ENCODE peak calls at places on chromosomes 11 and 22, in six cellular contexts. J is Peyer's patch, X is psoas muscle, G is nephron progenitor cell, H is HFFc6, K is neural progenitor cell. N is an unnamed sample.

GRCh38 chr11:31620434-31620833 is 110.9 kb downstream of the ELP4 start:
- DNase-seq in X (no peak), K (no peak), J (no peak), G (no peak), H (no peak), N (no peak)

GRCh38 chr11:65569164-65569972 is 909 bp upstream of the ZNRD2 start:
- DNase-seq in X (no peak), J (no peak), K (no peak), H (no peak), G (no peak), N (no peak)

GRCh38 chr11:65355013-65355775 is 643 bp downstream of the TIGD3 start:
- DNase-seq in H (no peak), G (peak), X (peak), J (peak), K (peak), N (peak)

GRCh38 chr11:115759622-115760527 is 255.7 kb upstream of the CADM1 start:
- DNase-seq in H (no peak), J (no peak), X (peak), K (peak), G (peak), N (no peak)

GRCh38 chr11:88169481-88169880 is 5.8 kb downstream of the RAB38 start:
- DNase-seq in K (no peak), G (no peak), J (no peak), X (no peak), H (no peak), N (no peak)

GRCh38 chr22:36922097-36922608 is 8.7 kb downstream of the CSF2RB start:
- DNase-seq in K (peak), J (no peak), H (no peak), X (no peak), G (peak), N (no peak)

GRCh38 chr11:102010776-102011500 is 36.3 kb upstream of the CFAP300 start:
- DNase-seq in H (peak), J (peak), K (peak), G (peak), X (peak), N (no peak)

GRCh38 chr11:89612111-89612510 is 98.0 kb upstream of the TRIM77 start:
- DNase-seq in H (no peak), J (no peak), K (no peak), G (no peak), X (no peak), N (no peak)

GRCh38 chr22:19478466-19479357 is at the start of gene UFD1:
- DNase-seq in G (peak), J (peak), K (peak), X (peak), H (peak), N (peak)

GRCh38 chr11:74877132-74877531 is 71.8 kb downstream of the XRRA1 start:
- DNase-seq in K (no peak), G (no peak), X (no peak), H (peak), J (no peak), N (no peak)

GRCh38 chr11:17578958-17579357 is 31.9 kb downstream of the OTOG start:
- DNase-seq in J (no peak), X (no peak), H (no peak), G (no peak), K (no peak), N (no peak)

GRCh38 chr11:68214173-68215086 is 1.3 kb upstream of the KMT5B start:
- DNase-seq in J (peak), X (peak), H (no peak), G (peak), K (peak), N (no peak)

GRCh38 chr11:69930081-69931059 is 111.2 kb upstream of the FGF3 start:
- DNase-seq in K (no peak), G (no peak), X (peak), J (peak), H (no peak), N (no peak)

GRCh38 chr22:27672721-27673387 is 128.7 kb downstream of the MN1 start:
- DNase-seq in X (no peak), G (no peak), K (no peak), H (no peak), J (no peak), N (no peak)

GRCh38 chr11:46380340-46381045 is 976 bp upstream of the MDK start:
- DNase-seq in K (peak), J (peak), H (no peak), X (peak), G (peak), N (no peak)

GRCh38 chr11:96037267-96037990 is 113.5 kb upstream of the MTMR2 start:
- DNase-seq in K (no peak), X (no peak), G (peak), H (peak), J (no peak), N (no peak)
- TF ChIP-seq CTCF in K (no peak), X (no peak), G (no peak), H (no peak), J (no peak), N (no peak)

GRCh38 chr11:61769946-61770683 is 17.7 kb downstream of the MYRF start:
- DNase-seq in H (no peak), J (no peak), K (no peak), X (no peak), G (no peak), N (no peak)

GRCh38 chr11:61771195-61771894 is 18.9 kb downstream of the MYRF start:
- DNase-seq in J (no peak), X (no peak), G (no peak), K (no peak), H (no peak), N (no peak)

GRCh38 chr11:61771995-61772455 is 19.6 kb downstream of the MYRF start:
- DNase-seq in X (no peak), K (peak), G (peak), H (no peak), J (no peak), N (no peak)

GRCh38 chr11:61768376-61769076 is 16.1 kb downstream of the MYRF start:
- DNase-seq in J (no peak), K (no peak), G (no peak), X (no peak), H (no peak), N (no peak)

GRCh38 chr11:61769169-61769920 is 16.9 kb downstream of the MYRF start:
- DNase-seq in X (no peak), H (no peak), K (peak), G (peak), J (no peak), N (no peak)
- TF ChIP-seq CTCF in X (no peak), H (peak), K (peak), G (peak), J (no peak), N (no peak)

GRCh38 chr22:46825145-46825544 is 62.7 kb downstream of the TBC1D22A start:
- DNase-seq in J (no peak), H (no peak), K (no peak), G (no peak), X (no peak), N (no peak)

GRCh38 chr22:46827781-46828180 is 65.3 kb downstream of the TBC1D22A start:
- DNase-seq in J (no peak), X (no peak), G (no peak), K (no peak), H (no peak), N (no peak)

GRCh38 chr22:46828323-46829139 is 66.1 kb downstream of the TBC1D22A start:
- DNase-seq in X (no peak), K (no peak), G (no peak), H (no peak), J (no peak), N (no peak)

GRCh38 chr22:46826438-46826837 is 64.0 kb downstream of the TBC1D22A start:
- DNase-seq in K (no peak), H (no peak), J (no peak), G (no peak), X (no peak), N (no peak)

DNA sequence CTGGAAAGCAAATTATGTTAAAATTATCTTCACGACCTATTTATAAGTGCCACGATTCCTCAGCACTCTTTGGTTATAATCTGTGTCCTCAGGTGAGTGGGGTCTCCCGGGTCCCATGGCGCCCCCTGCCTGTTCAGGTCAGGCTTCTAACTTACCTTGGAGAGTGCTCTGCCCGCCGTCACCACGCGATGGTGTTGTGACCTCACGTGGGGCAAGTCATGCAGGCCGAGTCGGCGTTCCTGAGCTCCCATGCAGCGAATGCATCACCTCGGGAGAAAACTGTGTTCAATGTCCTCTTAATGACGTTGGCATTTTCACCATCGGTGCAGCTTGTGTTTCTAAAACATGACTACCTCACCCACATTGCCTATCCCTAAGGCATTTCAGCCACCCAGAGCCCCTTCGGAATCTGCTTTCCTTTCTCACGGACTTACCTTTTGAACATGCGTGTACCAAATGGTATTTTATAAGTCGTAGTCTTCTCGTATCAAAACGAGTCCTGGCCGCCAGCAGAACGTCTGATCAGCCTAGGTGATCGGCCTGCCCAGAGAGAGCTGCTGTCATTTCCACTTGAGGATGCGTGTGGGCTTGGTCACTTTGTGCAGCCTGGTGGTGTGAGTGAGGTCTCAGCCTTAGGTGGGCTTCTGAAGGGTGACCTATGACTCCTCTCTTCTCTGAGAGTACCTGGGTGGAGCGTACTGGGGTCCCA is 64.8 kb downstream of the TBC1D22A start:
- DNase-seq in X (no peak), K (peak), J (no peak), G (peak), H (no peak), N (no peak)
- TF ChIP-seq CTCF in X (no peak), K (peak), J (no peak), G (peak), H (peak), N (no peak)

DNA sequence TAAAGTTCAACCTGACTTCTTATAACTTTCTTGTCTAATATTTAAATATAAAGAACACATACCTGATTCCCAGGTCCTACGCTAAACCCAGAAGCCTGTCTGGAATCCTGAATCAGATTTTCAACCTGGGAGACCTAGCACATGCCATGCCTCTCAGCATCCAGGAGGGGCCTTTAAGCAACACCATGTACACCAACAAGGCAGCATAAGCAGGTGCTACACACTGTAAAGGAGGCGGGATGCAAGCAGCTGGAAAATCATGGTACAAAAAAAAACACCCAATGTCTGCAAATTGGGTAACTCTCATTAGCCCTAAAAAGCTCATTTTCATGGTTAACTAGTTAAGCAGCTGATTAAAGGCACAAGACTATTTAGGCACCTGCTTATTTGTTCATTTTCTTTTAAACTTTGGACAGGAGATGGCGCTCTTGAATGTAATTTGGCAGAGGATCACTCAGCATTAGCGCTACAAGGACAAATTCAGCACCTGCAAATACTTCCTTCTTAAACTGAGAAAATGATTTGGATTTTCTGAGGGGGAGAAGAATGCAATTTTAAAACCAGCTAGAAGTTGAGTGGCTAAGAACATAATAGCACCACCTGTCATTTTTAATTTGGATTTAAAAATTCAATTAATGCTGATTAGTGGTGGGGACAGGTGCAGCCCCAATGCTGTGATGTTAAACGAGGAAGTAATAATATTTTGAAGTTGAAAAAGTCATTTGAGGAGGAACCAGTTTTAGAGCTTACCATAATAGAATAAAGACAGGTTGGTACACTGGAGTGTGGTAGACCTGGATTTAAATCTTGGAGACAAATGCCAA is 104.0 kb downstream of the FAR1 start:
- DNase-seq in X (no peak), K (peak), G (peak), J (no peak), H (peak), N (no peak)
- TF ChIP-seq CTCF in X (peak), K (peak), G (peak), J (peak), H (peak), N (peak)

GRCh38 chr11:100922116-100922515 is 207.5 kb downstream of the PGR start:
- DNase-seq in H (no peak), J (no peak), K (no peak), X (no peak), G (no peak), N (no peak)

GRCh38 chr11:100925935-100926334 is 203.7 kb downstream of the PGR start:
- DNase-seq in G (no peak), J (no peak), H (peak), K (no peak), X (no peak), N (no peak)

GRCh38 chr11:100923555-100923954 is 206.1 kb downstream of the PGR start:
- DNase-seq in X (no peak), H (peak), J (no peak), K (no peak), G (no peak), N (no peak)

GRCh38 chr11:100918551-100919500 is 210.8 kb downstream of the PGR start:
- DNase-seq in J (no peak), K (peak), H (no peak), G (no peak), X (no peak), N (no peak)

GRCh38 chr11:100920571-100920970 is 209.0 kb downstream of the PGR start:
- DNase-seq in J (no peak), X (no peak), H (no peak), K (no peak), G (no peak), N (no peak)
- TF ChIP-seq CTCF in J (no peak), X (no peak), H (no peak), K (no peak), G (no peak), N (no peak)

GRCh38 chr22:49923445-49923844 is 5.0 kb downstream of the CRELD2 start:
- DNase-seq in K (no peak), H (no peak), X (no peak), J (no peak), G (no peak), N (no peak)
- TF ChIP-seq CTCF in K (peak), H (peak), X (no peak), J (no peak), G (no peak), N (no peak)

GRCh38 chr22:32069579-32070372 is 26.7 kb downstream of the SLC5A1 start:
- DNase-seq in J (no peak), K (no peak), G (no peak), X (no peak), H (no peak), N (no peak)
- TF ChIP-seq CTCF in J (no peak), K (no peak), G (no peak), X (no peak), H (no peak), N (no peak)

DNA sequence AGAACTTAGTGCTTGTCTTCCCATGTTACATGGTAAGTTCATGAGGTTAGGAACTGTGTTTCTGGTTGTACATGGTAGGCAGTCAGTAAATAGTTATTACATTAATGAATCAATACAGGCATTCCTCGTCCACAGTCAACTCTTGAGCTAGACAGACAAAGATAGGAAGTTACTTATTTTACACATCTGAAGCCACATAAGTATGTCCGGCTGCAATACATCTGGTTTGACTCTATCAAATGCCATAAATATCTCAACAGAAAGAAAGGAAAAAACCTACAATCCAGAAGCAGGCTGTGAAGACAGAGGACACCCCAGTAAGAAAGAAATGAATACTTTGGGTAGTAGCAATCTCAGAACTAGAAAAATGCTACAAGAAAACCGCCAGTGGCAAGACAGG is 86.4 kb downstream of the MAML2 start:
- DNase-seq in J (no peak), K (no peak), X (no peak), G (no peak), H (no peak), N (no peak)
- TF ChIP-seq CTCF in J (no peak), K (no peak), X (no peak), G (no peak), H (no peak), N (no peak)

N was measured in D721Med.